ENCODE peak calls at places on chromosome 2, in four cellular contexts. D is GM04504, X is epithelial cell of proximal tubule, C is LoVo. O is an unnamed sample.

GRCh38 chr2:207920721-207921120 is 104.6 kb downstream of the PLEKHM3 start:
- DNase-seq in D (no peak), X (no peak), C (no peak), O (no peak)

GRCh38 chr2:216108310-216108966 is 710 bp upstream of the XRCC5 start:
- DNase-seq in D (no peak), C (no peak), X (no peak), O (no peak)

GRCh38 chr2:127134833-127135830 is 28.2 kb upstream of the BIN1 start:
- DNase-seq in C (no peak), X (no peak), D (no peak), O (no peak)

GRCh38 chr2:39534095-39534711 is 97.1 kb upstream of the MAP4K3 start:
- DNase-seq in D (no peak), X (no peak), C (no peak), O (no peak)

GRCh38 chr2:239297142-239298125 is 103.4 kb downstream of the HDAC4 start:
- DNase-seq in X (no peak), C (no peak), D (no peak), O (no peak)

GRCh38 chr2:108377411-108377810 is 343 bp upstream of the SULT1C4 start:
- DNase-seq in D (no peak), X (no peak), C (no peak), O (no peak)

GRCh38 chr2:28737655-28738054 is 14.0 kb upstream of the PPP1CB start:
- DNase-seq in C (no peak), D (no peak), X (no peak), O (no peak)

GRCh38 chr2:180367831-180368230 is 360.7 kb upstream of the CWC22 start:
- DNase-seq in C (no peak), D (no peak), X (peak; percentile 23), O (no peak)

GRCh38 chr2:96848264-96848663 is 4.4 kb upstream of the ANKRD23 start:
- DNase-seq in C (no peak), X (no peak), D (no peak), O (no peak)

GRCh38 chr2:134241911-134242310 is 12.0 kb upstream of the MGAT5 start:
- DNase-seq in X (no peak), C (no peak), D (no peak), O (no peak)

GRCh38 chr2:144099746-144100438 is 420.0 kb downstream of the ZEB2 start:
- DNase-seq in C (no peak), X (peak; percentile 54), D (no peak), O (no peak)

GRCh38 chr2:156083707-156084494 is 248.6 kb downstream of the NR4A2 start:
- DNase-seq in D (no peak), X (peak; percentile 3), C (peak; percentile 11), O (peak; percentile 21)

GRCh38 chr2:193476171-193476800 is 1281.6 kb upstream of the TMEFF2 start:
- DNase-seq in D (no peak), X (no peak), C (no peak), O (no peak)

GRCh38 chr2:70516596-70516995 is 37.0 kb downstream of the TGFA start:
- DNase-seq in X (no peak), D (no peak), C (no peak), O (no peak)

GRCh38 chr2:240797914-240798313 is 22.1 kb downstream of the KIF1A start:
- DNase-seq in D (no peak), C (no peak), X (no peak), O (no peak)

GRCh38 chr2:113009617-113010016 is 4.4 kb downstream of the IL36A start:
- DNase-seq in X (no peak), C (no peak), D (no peak), O (no peak)

GRCh38 chr2:135916232-135916631 is 40.0 kb upstream of the MCM6 start:
- DNase-seq in C (peak; percentile 21), D (no peak), X (peak; percentile 9), O (no peak)

O was measured in colonic mucosa.